ENCODE peak calls at places on chromosomes 16 and 17, in five cellular contexts. U, A, P, M and I are unnamed samples.

GRCh38 chr16:66150691-66151090 is 215.8 kb upstream of the CDH5 start:
- DNase-seq in U (no peak), A (no peak), P (no peak), M (no peak), I (no peak)

GRCh38 chr16:84119368-84119767 is 2.6 kb upstream of the MBTPS1 start:
- DNase-seq in U (no peak), A (no peak), P (peak; percentile 16), M (no peak), I (peak; percentile 38)

GRCh38 chr17:32518856-32519768 is 32.3 kb downstream of the CDK5R1 start:
- DNase-seq in U (peak; percentile 73), A (peak; percentile 42), P (no peak), M (no peak), I (peak; percentile 19)

GRCh38 chr16:31513126-31513525 is 4.9 kb upstream of the RUSF1 start:
- DNase-seq in U (no peak), A (no peak), P (no peak), M (no peak), I (no peak)

GRCh38 chr17:45143767-45144198 is 4.5 kb upstream of the HEXIM1 start:
- DNase-seq in U (peak; percentile 35), A (peak; percentile 27), P (peak; percentile 92), M (no peak), I (no peak)

GRCh38 chr16:2715519-2715918 is 4.5 kb downstream of the PRSS27 start:
- DNase-seq in U (peak; percentile 80), A (peak; percentile 71), P (no peak), M (peak; percentile 48), I (peak; percentile 15)

GRCh38 chr17:1986783-1987451 is 38.2 kb downstream of the RTN4RL1 start:
- DNase-seq in U (no peak), A (no peak), P (no peak), M (no peak), I (no peak)

GRCh38 chr17:64736804-64737492 is 74.8 kb upstream of the SMURF2 start:
- DNase-seq in U (peak; percentile 15), A (peak; percentile 37), P (no peak), M (no peak), I (peak; percentile 42)

GRCh38 chr16:2701713-2702437 is 18.1 kb downstream of the PRSS27 start:
- DNase-seq in U (no peak), A (no peak), P (no peak), M (no peak), I (no peak)

GRCh38 chr17:45801386-45801785 is 17.3 kb downstream of the CRHR1 start:
- DNase-seq in U (no peak), A (no peak), P (no peak), M (no peak), I (no peak)